ENCODE peak calls at places on chromosomes 6 and 20, in nine cellular contexts. B, G, T, J, X, L, K, O and Z are unnamed samples. For H3K36me3, the result is how much of the 10 kb centered on the place peaks cover.

GRCh38 chr6:134964451-134965203 is 14.7 kb upstream of the ALDH8A1 start:
- DNase-seq in B (no peak), G (no peak), T (no peak), J (no peak), X (no peak), L (no peak), K (no peak), O (no peak), Z (no peak)

GRCh38 chr6:14857501-14857900 is 388.4 kb upstream of the JARID2 start:
- DNase-seq in B (no peak), G (peak), T (no peak), J (no peak), X (no peak), L (peak), K (peak), O (peak), Z (no peak)

GRCh38 chr6:3891889-3892288 is 42.7 kb downstream of the FAM50B start:
- DNase-seq in B (no peak), G (no peak), T (no peak), J (no peak), X (no peak), L (no peak), K (no peak), O (no peak), Z (no peak)

GRCh38 chr20:16201191-16201590 is 372.1 kb downstream of the KIF16B start:
- DNase-seq in B (no peak), G (no peak), T (no peak), J (no peak), X (no peak), L (no peak), K (no peak), O (no peak), Z (no peak)

GRCh38 chr20:60446273-60447111 is 488.3 kb downstream of the CDH26 start:
- DNase-seq in B (no peak), G (no peak), T (no peak), J (no peak), X (no peak), L (no peak), K (no peak), O (no peak), Z (no peak)

GRCh38 chr20:58892126-58892931 is 39.8 kb downstream of the GNAS start:
- DNase-seq in B (peak), G (peak), T (peak), J (peak), X (peak), L (peak), K (peak), O (peak), Z (peak)

GRCh38 chr6:44530209-44530909 is 142.9 kb downstream of the CDC5L start:
- DNase-seq in B (no peak), G (no peak), T (no peak), J (no peak), X (no peak), L (no peak), K (no peak), O (no peak), Z (no peak)

GRCh38 chr20:35953411-35954199 is 697 bp downstream of the SCAND1 start:
- DNase-seq in B (peak), G (no peak), T (peak), J (no peak), X (peak), L (peak), K (peak), O (peak), Z (peak)

GRCh38 chr20:8150591-8150990 is 18.5 kb downstream of the PLCB1 start:
- DNase-seq in B (no peak), G (no peak), T (no peak), J (no peak), X (no peak), L (no peak), K (no peak), O (no peak), Z (no peak)

GRCh38 chr20:51541189-51542032 is 1.1 kb downstream of the NFATC2 start:
- DNase-seq in B (peak), G (peak), T (peak), J (peak), X (no peak), L (peak), K (peak), O (peak), Z (no peak)

GRCh38 chr6:68958327-68958726 is 323.2 kb downstream of the ADGRB3 start:
- DNase-seq in B (no peak), G (no peak), T (no peak), J (no peak), X (peak), L (no peak), K (no peak), O (no peak), Z (no peak)

GRCh38 chr20:56360133-56360898 is 1.5 kb downstream of the FAM210B start:
- DNase-seq in B (no peak), G (no peak), T (no peak), J (no peak), X (peak), L (no peak), K (peak), O (no peak), Z (no peak)

GRCh38 chr20:50694379-50695143 is 3.2 kb upstream of the RIPOR3 start:
- DNase-seq in B (no peak), G (no peak), T (no peak), J (no peak), X (peak), L (no peak), K (no peak), O (no peak), Z (no peak)

GRCh38 chr6:130129781-130130246 is 92.9 kb downstream of the SAMD3 start:
- DNase-seq in B (no peak), G (no peak), T (no peak), J (no peak), X (no peak), L (no peak), K (no peak), O (no peak), Z (peak)

GRCh38 chr20:16719421-16719820 is 10.4 kb upstream of the SNRPB2 start:
- DNase-seq in B (no peak), G (no peak), T (no peak), J (no peak), X (no peak), L (no peak), K (no peak), O (no peak), Z (no peak)

GRCh38 chr6:152270301-152270925 is 366.7 kb downstream of the SYNE1 start:
- DNase-seq in B (no peak), G (no peak), T (no peak), J (no peak), X (peak), L (no peak), K (no peak), O (no peak), Z (no peak)

GRCh38 chr20:58096880-58097813 is 131.3 kb downstream of the ANKRD60 start:
- DNase-seq in B (no peak), G (no peak), T (no peak), J (no peak), X (no peak), L (no peak), K (no peak), O (no peak), Z (peak)

GRCh38 chr6:79373880-79374279 is 139.4 kb upstream of the HMGN3 start:
- DNase-seq in B (no peak), G (no peak), T (no peak), J (no peak), X (peak), L (no peak), K (no peak), O (no peak), Z (no peak)

GRCh38 chr6:85669735-85670194 is 27.1 kb upstream of the SYNCRIP start:
- DNase-seq in B (no peak), G (no peak), T (no peak), J (no peak), X (peak), L (no peak), K (no peak), O (no peak), Z (peak)

GRCh38 chr6:78883651-78884050 is 16.3 kb downstream of the IRAK1BP1 start:
- DNase-seq in B (no peak), G (no peak), T (no peak), J (no peak), X (no peak), L (no peak), K (no peak), O (no peak), Z (no peak)

GRCh38 chr6:21914121-21914973 is 320.8 kb downstream of the SOX4 start:
- DNase-seq in B (peak), G (peak), T (peak), J (peak), X (no peak), L (no peak), K (peak), O (peak), Z (no peak)

GRCh38 chr20:15889073-15889923 is 684.0 kb downstream of the KIF16B start:
- DNase-seq in B (no peak), G (no peak), T (no peak), J (no peak), X (no peak), L (no peak), K (no peak), O (no peak), Z (no peak)

GRCh38 chr20:53910312-53911002 is 159.9 kb downstream of the BCAS1 start:
- DNase-seq in B (no peak), G (no peak), T (no peak), J (no peak), X (no peak), L (no peak), K (no peak), O (peak), Z (no peak)

GRCh38 chr6:82570083-82570482 is 206.5 kb downstream of the TPBG start:
- DNase-seq in B (no peak), G (no peak), T (no peak), J (no peak), X (peak), L (no peak), K (no peak), O (no peak), Z (no peak)

GRCh38 chr6:18464176-18464575 is 77.0 kb downstream of the RNF144B start:
- DNase-seq in B (no peak), G (no peak), T (no peak), J (no peak), X (no peak), L (no peak), K (no peak), O (no peak), Z (no peak)

GRCh38 chr20:51917886-51918545 is 115.7 kb upstream of the SALL4 start:
- DNase-seq in B (no peak), G (no peak), T (no peak), J (no peak), X (peak), L (no peak), K (no peak), O (no peak), Z (no peak)

GRCh38 chr6:37391100-37391499 is 37.3 kb downstream of the RNF8 start:
- DNase-seq in B (no peak), G (no peak), T (no peak), J (no peak), X (no peak), L (no peak), K (no peak), O (no peak), Z (no peak)
- H3K36me3 ChIP-seq in B (under half), G (under half), T (under half), J (under half), X (under half), L (half or more), K (under half), O (under half), Z (under half)

DNA sequence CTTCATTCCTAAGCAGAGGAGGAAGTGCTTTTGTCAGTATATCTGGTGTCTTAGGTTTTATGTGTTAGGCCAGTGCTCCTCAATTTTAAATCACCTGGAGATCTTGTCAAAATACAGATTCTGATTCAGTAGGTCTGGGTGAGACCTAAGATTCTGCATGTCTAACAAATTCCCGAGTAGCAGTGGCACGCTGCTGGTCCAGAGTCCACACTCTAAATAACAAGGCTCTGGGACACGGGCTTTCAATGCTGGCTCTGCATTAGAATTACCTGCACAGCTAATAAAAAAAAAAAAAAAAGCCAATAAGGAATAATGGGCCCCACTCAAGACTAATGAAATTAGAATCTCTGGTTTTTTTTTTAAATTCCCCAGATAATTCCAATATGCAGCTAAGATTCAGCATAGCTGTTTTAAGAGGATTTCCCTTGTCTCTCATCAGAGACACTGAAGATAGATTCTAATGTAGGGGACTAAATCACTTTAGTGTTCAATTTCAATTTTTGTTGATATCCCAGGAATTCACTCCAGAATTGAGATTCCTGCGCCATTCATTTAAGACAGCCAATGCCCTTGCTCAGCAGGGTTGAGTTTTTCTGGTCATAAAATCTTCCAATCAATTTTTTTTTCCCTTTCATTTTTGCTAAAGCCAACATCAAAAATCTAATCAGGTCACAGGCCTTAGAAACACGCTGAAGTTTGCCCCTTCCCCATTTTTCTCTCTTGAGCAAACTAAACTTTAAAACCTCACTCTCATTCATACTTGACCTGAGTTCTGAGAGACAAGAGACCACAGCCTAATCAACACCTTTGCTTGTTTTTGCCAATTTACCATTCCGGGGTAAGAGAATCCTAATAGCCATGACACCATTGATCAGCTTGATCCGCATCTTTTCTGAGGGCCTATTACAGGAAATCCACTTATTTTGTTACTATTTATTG is 2.4 kb downstream of the TDP2 start:
- DNase-seq in B (no peak), G (no peak), T (no peak), J (no peak), X (no peak), L (no peak), K (no peak), O (peak), Z (no peak)
- H3K4me3 ChIP-seq in B (no peak), G (no peak), T (no peak), J (peak), X (no peak), L (no peak), K (no peak), O (peak), Z (no peak)

GRCh38 chr6:163620101-163620500 is 205.6 kb downstream of the QKI start:
- DNase-seq in B (no peak), G (no peak), T (no peak), J (no peak), X (no peak), L (no peak), K (no peak), O (no peak), Z (no peak)
- H3K27ac ChIP-seq in B (no peak), G (no peak), T (no peak), J (no peak), X (no peak), L (no peak), K (no peak), O (no peak), Z (no peak)

DNA sequence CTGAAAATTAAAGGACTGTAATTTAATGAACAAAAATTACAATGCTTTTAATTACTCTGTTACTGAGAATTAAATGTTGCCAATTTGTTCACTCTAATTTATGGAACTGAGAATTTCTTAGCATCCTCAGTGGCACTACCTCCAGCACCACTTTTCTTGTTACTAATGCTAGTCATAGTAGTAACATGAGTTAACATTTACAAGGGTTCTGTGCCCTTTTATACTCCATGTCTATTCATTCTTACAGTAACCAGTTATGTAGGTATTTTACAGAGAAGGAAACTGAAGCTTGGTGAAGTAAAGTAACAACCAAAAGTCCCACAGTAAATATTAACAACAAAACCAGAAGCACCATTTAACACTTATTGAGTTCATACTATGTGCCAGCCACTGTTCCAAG is 34.3 kb downstream of the RARS2 start:
- DNase-seq in B (no peak), G (no peak), T (no peak), J (no peak), X (no peak), L (no peak), K (no peak), O (no peak), Z (no peak)
- H3K36me3 ChIP-seq in B (half or more), G (under half), T (under half), J (under half), X (under half), L (under half), K (under half), O (under half), Z (half or more)

DNA sequence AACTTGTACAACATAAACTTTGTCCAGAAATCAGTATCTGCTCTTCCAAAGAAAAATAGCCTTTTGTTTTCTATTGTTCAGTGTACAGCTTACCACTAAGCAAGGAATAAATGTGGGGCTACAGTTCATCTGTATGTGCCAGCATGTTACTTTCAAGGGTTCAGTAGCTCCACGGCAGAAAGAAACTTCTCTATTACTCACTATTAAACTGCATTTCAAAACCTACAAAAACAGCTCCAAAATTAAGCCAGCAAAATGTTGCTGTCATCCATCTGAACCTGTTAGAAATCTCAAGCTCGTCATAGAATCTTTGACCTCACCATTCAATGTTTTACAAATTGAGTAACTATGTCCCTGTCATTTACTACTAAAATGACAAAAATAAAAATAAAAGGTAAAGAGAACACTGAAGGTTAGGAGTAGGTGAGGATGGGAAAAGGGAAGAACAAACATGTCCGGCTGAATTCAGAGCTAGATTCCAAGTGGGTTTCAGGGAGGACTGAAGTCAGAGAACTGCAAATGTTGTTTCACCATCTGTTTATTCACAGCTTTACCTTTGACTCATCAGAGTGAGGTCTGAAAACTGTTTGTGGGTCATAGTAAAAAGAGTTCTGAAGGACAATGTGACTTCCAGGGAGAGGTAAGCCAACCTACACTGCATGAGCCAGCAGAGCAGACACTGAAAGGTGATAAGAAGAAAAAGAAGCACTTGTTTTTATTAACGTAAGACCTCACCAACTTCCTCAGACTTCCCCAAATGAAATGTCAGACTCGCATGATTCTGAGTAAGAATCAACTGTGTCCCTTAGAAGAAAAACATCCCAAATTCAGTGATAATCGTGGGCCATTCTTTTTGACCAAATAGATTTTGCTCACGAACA is 62.0 kb downstream of the ATXN1 start:
- DNase-seq in B (no peak), G (no peak), T (no peak), J (no peak), X (peak), L (no peak), K (no peak), O (no peak), Z (no peak)
- H3K4me3 ChIP-seq in B (no peak), G (peak), T (no peak), J (no peak), X (no peak), L (no peak), K (peak), O (no peak), Z (no peak)

GRCh38 chr6:158207452-158207788 is 39.3 kb downstream of the GTF2H5 start:
- DNase-seq in B (no peak), G (no peak), T (no peak), J (no peak), X (peak), L (no peak), K (no peak), O (no peak), Z (peak)

GRCh38 chr6:158205220-158205944 is 37.2 kb downstream of the GTF2H5 start:
- DNase-seq in B (no peak), G (no peak), T (no peak), J (no peak), X (peak), L (no peak), K (no peak), O (no peak), Z (no peak)

GRCh38 chr6:158211273-158212055 is 43.3 kb downstream of the GTF2H5 start:
- DNase-seq in B (no peak), G (no peak), T (no peak), J (no peak), X (peak), L (no peak), K (no peak), O (no peak), Z (no peak)

GRCh38 chr6:158206740-158207451 is 38.7 kb downstream of the GTF2H5 start:
- DNase-seq in B (no peak), G (no peak), T (no peak), J (no peak), X (no peak), L (no peak), K (no peak), O (no peak), Z (no peak)

DNA sequence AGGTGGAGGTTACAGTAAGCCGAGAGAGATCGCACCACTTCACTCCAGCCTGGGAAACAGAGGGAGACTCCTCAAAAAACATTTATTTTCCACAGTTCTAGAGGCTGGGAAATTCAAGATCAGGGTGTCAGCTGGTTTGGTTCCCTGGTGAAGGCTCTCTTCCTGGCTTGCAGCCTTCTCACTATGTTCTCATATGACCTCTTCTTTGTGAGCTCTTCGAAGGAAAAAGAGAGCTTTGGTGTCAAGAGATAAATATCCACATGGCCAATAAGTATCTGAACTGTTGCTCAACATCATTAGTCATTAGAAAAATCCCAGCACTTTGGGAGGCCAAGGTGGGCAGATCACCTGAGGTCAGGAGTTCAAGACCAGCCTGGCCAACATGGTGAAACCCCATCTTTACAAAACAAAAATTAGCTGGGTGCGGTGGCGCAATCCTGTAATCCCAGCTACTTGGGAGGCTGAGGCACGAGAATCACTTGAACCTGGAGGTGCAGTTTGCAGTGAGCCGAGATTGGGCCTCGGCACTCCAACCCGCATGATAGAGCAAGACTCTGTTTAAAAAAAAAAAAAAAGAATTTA is 40.2 kb downstream of the GTF2H5 start:
- DNase-seq in B (no peak), G (no peak), T (no peak), J (no peak), X (no peak), L (no peak), K (no peak), O (no peak), Z (peak)
- H3K27ac ChIP-seq in B (no peak), G (no peak), T (no peak), J (no peak), X (no peak), L (no peak), K (no peak), O (no peak), Z (peak)